ENCODE peak calls at places on chromosomes 2 and 18, in five cellular contexts. One of them, this sample, is unnamed.

GRCh38 chr2:168577885-168578284 is 121.8 kb downstream of the CERS6 start:
- DNase-seq in pancreas: no peak
- DNase-seq in iPS DF 6.9: no peak
- DNase-seq in prostate gland: no peak
- DNase-seq in CD8-positive, alpha-beta memory T cell: no peak
- DNase-seq in this sample: no peak

GRCh38 chr2:234135750-234136221 is 85.3 kb downstream of the SPP2 start:
- DNase-seq in iPS DF 6.9: peak; percentile 74
- DNase-seq in pancreas: peak; percentile 49
- DNase-seq in CD8-positive, alpha-beta memory T cell: peak; percentile 37
- DNase-seq in prostate gland: peak; percentile 43
- DNase-seq in this sample: peak; percentile 82

GRCh38 chr18:54946149-54946581 is 13.1 kb downstream of the CCDC68 start:
- DNase-seq in pancreas: peak; percentile 83
- DNase-seq in prostate gland: no peak
- DNase-seq in CD8-positive, alpha-beta memory T cell: peak; percentile 21
- DNase-seq in iPS DF 6.9: no peak
- DNase-seq in this sample: peak; percentile 8

GRCh38 chr2:203105996-203106395 is 91.3 kb downstream of the NBEAL1 start:
- DNase-seq in CD8-positive, alpha-beta memory T cell: no peak
- DNase-seq in prostate gland: no peak
- DNase-seq in iPS DF 6.9: no peak
- DNase-seq in pancreas: no peak
- DNase-seq in this sample: peak; percentile 24

GRCh38 chr2:142803158-142803557 is 74.3 kb upstream of the KYNU start:
- DNase-seq in iPS DF 6.9: no peak
- DNase-seq in prostate gland: no peak
- DNase-seq in CD8-positive, alpha-beta memory T cell: no peak
- DNase-seq in pancreas: no peak
- DNase-seq in this sample: no peak

GRCh38 chr2:187224989-187225388 is 223.1 kb downstream of the CALCRL start:
- DNase-seq in iPS DF 6.9: peak; percentile 70
- DNase-seq in CD8-positive, alpha-beta memory T cell: no peak
- DNase-seq in prostate gland: no peak
- DNase-seq in pancreas: no peak
- DNase-seq in this sample: no peak

GRCh38 chr2:62423235-62423634 is 82.8 kb downstream of the TMEM17 start:
- DNase-seq in CD8-positive, alpha-beta memory T cell: no peak
- DNase-seq in pancreas: no peak
- DNase-seq in iPS DF 6.9: no peak
- DNase-seq in prostate gland: no peak
- DNase-seq in this sample: no peak

GRCh38 chr2:207830778-207831549 is 61.3 kb upstream of the FZD5 start:
- DNase-seq in prostate gland: no peak
- DNase-seq in pancreas: no peak
- DNase-seq in iPS DF 6.9: no peak
- DNase-seq in CD8-positive, alpha-beta memory T cell: no peak
- DNase-seq in this sample: no peak

GRCh38 chr2:223613017-223613950 is 11.1 kb upstream of the SCG2 start:
- DNase-seq in iPS DF 6.9: peak; percentile 35
- DNase-seq in prostate gland: peak; percentile 64
- DNase-seq in pancreas: peak; percentile 77
- DNase-seq in CD8-positive, alpha-beta memory T cell: no peak
- DNase-seq in this sample: peak; percentile 99

GRCh38 chr18:12008181-12008767 is 27.0 kb downstream of the IMPA2 start:
- DNase-seq in CD8-positive, alpha-beta memory T cell: no peak
- DNase-seq in prostate gland: no peak
- DNase-seq in pancreas: peak; percentile 68
- DNase-seq in iPS DF 6.9: no peak
- DNase-seq in this sample: no peak

GRCh38 chr18:57819671-57820460 is 16.8 kb upstream of the ATP8B1 start:
- DNase-seq in iPS DF 6.9: no peak
- DNase-seq in pancreas: peak; percentile 82
- DNase-seq in CD8-positive, alpha-beta memory T cell: no peak
- DNase-seq in prostate gland: peak; percentile 49
- DNase-seq in this sample: peak; percentile 45

GRCh38 chr18:7020995-7021777 is 96.4 kb downstream of the LAMA1 start:
- DNase-seq in prostate gland: no peak
- DNase-seq in CD8-positive, alpha-beta memory T cell: no peak
- DNase-seq in iPS DF 6.9: peak; percentile 9
- DNase-seq in pancreas: no peak
- DNase-seq in this sample: no peak

GRCh38 chr2:162556996-162557395 is 213.1 kb downstream of the GCA start:
- DNase-seq in prostate gland: no peak
- DNase-seq in CD8-positive, alpha-beta memory T cell: no peak
- DNase-seq in iPS DF 6.9: no peak
- DNase-seq in pancreas: no peak
- DNase-seq in this sample: no peak

GRCh38 chr2:36705326-36706020 is 9.0 kb downstream of the VIT start:
- DNase-seq in pancreas: no peak
- DNase-seq in iPS DF 6.9: no peak
- DNase-seq in CD8-positive, alpha-beta memory T cell: no peak
- DNase-seq in prostate gland: no peak
- DNase-seq in this sample: no peak

GRCh38 chr2:241774419-241775222 is 2.0 kb upstream of the GAL3ST2 start:
- DNase-seq in iPS DF 6.9: no peak
- DNase-seq in pancreas: peak; percentile 9
- DNase-seq in CD8-positive, alpha-beta memory T cell: no peak
- DNase-seq in prostate gland: no peak
- DNase-seq in this sample: peak; percentile 60

GRCh38 chr2:55430536-55430935 is 10.9 kb upstream of the CCDC88A start:
- DNase-seq in CD8-positive, alpha-beta memory T cell: no peak
- DNase-seq in prostate gland: no peak
- DNase-seq in pancreas: no peak
- DNase-seq in iPS DF 6.9: no peak
- DNase-seq in this sample: no peak

GRCh38 chr2:157874278-157874825 is 1.8 kb downstream of the ACVR1 start:
- DNase-seq in prostate gland: no peak
- DNase-seq in iPS DF 6.9: no peak
- DNase-seq in CD8-positive, alpha-beta memory T cell: no peak
- DNase-seq in pancreas: no peak
- DNase-seq in this sample: peak; percentile 10

GRCh38 chr2:42494434-42495233 is 852 bp upstream of the KCNG3 start:
- DNase-seq in CD8-positive, alpha-beta memory T cell: peak; percentile 62
- DNase-seq in iPS DF 6.9: peak; percentile 94
- DNase-seq in pancreas: peak; percentile 51
- DNase-seq in prostate gland: peak; percentile 76
- DNase-seq in this sample: peak; percentile 82

GRCh38 chr18:75408554-75409506 is 18.7 kb downstream of the SMIM21 start:
- DNase-seq in pancreas: no peak
- DNase-seq in CD8-positive, alpha-beta memory T cell: no peak
- DNase-seq in prostate gland: no peak
- DNase-seq in iPS DF 6.9: no peak
- DNase-seq in this sample: no peak

GRCh38 chr2:109060496-109060895 is 68.5 kb upstream of the SH3RF3 start:
- DNase-seq in iPS DF 6.9: no peak
- DNase-seq in prostate gland: no peak
- DNase-seq in pancreas: no peak
- DNase-seq in CD8-positive, alpha-beta memory T cell: no peak
- DNase-seq in this sample: no peak

GRCh38 chr2:109058215-109058614 is 69.2 kb upstream of the EDAR start:
- DNase-seq in iPS DF 6.9: no peak
- DNase-seq in prostate gland: no peak
- DNase-seq in CD8-positive, alpha-beta memory T cell: no peak
- DNase-seq in pancreas: no peak
- DNase-seq in this sample: peak; percentile 58

GRCh38 chr2:109058802-109059201 is 69.8 kb upstream of the EDAR start:
- DNase-seq in CD8-positive, alpha-beta memory T cell: no peak
- DNase-seq in iPS DF 6.9: no peak
- DNase-seq in pancreas: no peak
- DNase-seq in prostate gland: no peak
- DNase-seq in this sample: no peak

GRCh38 chr2:109057686-109058085 is 68.7 kb upstream of the EDAR start:
- DNase-seq in iPS DF 6.9: no peak
- DNase-seq in pancreas: no peak
- DNase-seq in prostate gland: no peak
- DNase-seq in CD8-positive, alpha-beta memory T cell: no peak
- DNase-seq in this sample: no peak

DNA sequence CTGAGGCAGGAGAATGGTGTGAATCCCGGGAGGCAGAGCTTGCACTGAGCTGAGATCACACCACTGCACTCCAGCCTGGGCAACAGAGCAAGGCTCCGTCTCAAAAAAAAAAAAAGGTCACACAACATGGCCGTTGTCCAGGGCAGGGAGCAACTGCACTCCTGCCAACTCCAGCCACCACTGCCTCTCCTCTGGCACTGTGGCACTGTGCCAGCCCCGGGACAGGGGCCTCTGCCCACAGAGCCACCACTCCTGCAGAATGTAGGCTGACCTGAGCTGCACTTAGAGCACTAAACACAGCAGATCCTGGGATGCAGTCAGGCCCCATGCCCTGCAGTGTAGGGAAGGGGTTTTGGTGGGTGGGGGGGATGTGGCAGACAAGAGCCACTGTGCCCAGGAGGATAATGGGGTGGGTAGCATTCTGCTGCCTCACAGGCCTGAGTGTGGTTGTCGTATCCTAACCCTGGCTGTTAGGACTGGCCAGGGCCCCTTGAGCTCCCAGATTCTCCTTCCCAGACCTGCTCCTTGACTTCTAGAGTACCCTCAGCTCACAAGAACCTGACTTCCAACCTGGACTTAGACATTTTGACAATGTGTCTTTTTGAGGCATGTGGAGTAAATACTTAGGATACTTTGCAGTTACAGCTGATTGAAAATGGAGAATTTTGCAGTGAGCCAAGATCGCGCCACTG is 69.4 kb upstream of the SH3RF3 start:
- DNase-seq in CD8-positive, alpha-beta memory T cell: no peak
- DNase-seq in iPS DF 6.9: no peak
- DNase-seq in pancreas: no peak
- DNase-seq in prostate gland: no peak
- DNase-seq in this sample: no peak
- H3K27me3 ChIP-seq in CD8-positive, alpha-beta memory T cell: no peaks in the 10 kb centered on the region
- H3K27me3 ChIP-seq in iPS DF 6.9: peaks cover 1% of the 10 kb centered on the region
- H3K27me3 ChIP-seq in pancreas: no peaks in the 10 kb centered on the region
- H3K27me3 ChIP-seq in prostate gland: no peaks in the 10 kb centered on the region
- H3K27me3 ChIP-seq in this sample: no peaks in the 10 kb centered on the region

GRCh38 chr2:45857848-45858520 is 206.5 kb downstream of the PRKCE start:
- DNase-seq in prostate gland: no peak
- DNase-seq in CD8-positive, alpha-beta memory T cell: no peak
- DNase-seq in pancreas: peak; percentile 68
- DNase-seq in iPS DF 6.9: no peak
- DNase-seq in this sample: no peak
- H3K4me1 ChIP-seq in prostate gland: no peaks in the 10 kb centered on the region
- H3K4me1 ChIP-seq in CD8-positive, alpha-beta memory T cell: peaks cover 26% of the 10 kb centered on the region
- H3K4me1 ChIP-seq in pancreas: no peaks in the 10 kb centered on the region
- H3K4me1 ChIP-seq in iPS DF 6.9: no peaks in the 10 kb centered on the region
- H3K4me1 ChIP-seq in this sample: peaks cover 17% of the 10 kb centered on the region

GRCh38 chr18:59706499-59706898 is 9.3 kb upstream of the CCBE1 start:
- DNase-seq in pancreas: no peak
- DNase-seq in prostate gland: no peak
- DNase-seq in iPS DF 6.9: no peak
- DNase-seq in CD8-positive, alpha-beta memory T cell: no peak
- DNase-seq in this sample: no peak

GRCh38 chr18:59707306-59707705 is 10.1 kb upstream of the CCBE1 start:
- DNase-seq in iPS DF 6.9: no peak
- DNase-seq in CD8-positive, alpha-beta memory T cell: no peak
- DNase-seq in pancreas: no peak
- DNase-seq in prostate gland: no peak
- DNase-seq in this sample: peak; percentile 38

GRCh38 chr18:59712311-59712710 is 15.1 kb upstream of the CCBE1 start:
- DNase-seq in iPS DF 6.9: no peak
- DNase-seq in pancreas: no peak
- DNase-seq in CD8-positive, alpha-beta memory T cell: no peak
- DNase-seq in prostate gland: no peak
- DNase-seq in this sample: no peak

GRCh38 chr18:59705145-59705544 is 7.9 kb upstream of the CCBE1 start:
- DNase-seq in CD8-positive, alpha-beta memory T cell: no peak
- DNase-seq in prostate gland: no peak
- DNase-seq in iPS DF 6.9: no peak
- DNase-seq in pancreas: no peak
- DNase-seq in this sample: no peak

DNA sequence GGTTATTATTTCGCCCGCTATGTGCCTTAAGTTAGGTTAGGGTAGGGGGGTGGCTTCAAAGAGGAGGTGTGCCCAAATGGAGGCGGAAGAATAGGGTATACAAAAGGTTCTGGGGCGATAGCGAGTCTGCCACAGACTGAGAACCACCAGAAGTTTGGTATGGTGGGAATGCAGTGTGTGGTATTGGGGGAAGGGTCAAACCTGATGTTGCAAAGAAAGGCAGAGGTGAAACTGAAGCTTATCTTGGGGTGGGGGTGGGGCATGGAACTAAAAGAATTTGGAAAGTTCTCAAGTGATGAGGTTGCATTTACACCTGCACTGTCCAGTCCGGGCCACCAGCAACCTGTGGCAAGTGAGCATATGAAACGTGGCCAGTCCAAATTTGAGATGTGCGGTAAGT is 11.8 kb upstream of the CCBE1 start:
- DNase-seq in prostate gland: no peak
- DNase-seq in CD8-positive, alpha-beta memory T cell: no peak
- DNase-seq in pancreas: no peak
- DNase-seq in iPS DF 6.9: no peak
- DNase-seq in this sample: no peak
- H3K27me3 ChIP-seq in prostate gland: no peaks in the 10 kb centered on the region
- H3K27me3 ChIP-seq in CD8-positive, alpha-beta memory T cell: no peaks in the 10 kb centered on the region
- H3K27me3 ChIP-seq in pancreas: no peaks in the 10 kb centered on the region
- H3K27me3 ChIP-seq in iPS DF 6.9: no peaks in the 10 kb centered on the region
- H3K27me3 ChIP-seq in this sample: no peaks in the 10 kb centered on the region

GRCh38 chr18:21757833-21758232 is 17.2 kb downstream of the MIB1 start:
- DNase-seq in iPS DF 6.9: no peak
- DNase-seq in pancreas: no peak
- DNase-seq in prostate gland: no peak
- DNase-seq in CD8-positive, alpha-beta memory T cell: no peak
- DNase-seq in this sample: no peak

GRCh38 chr18:21761471-21762115 is 21.0 kb downstream of the MIB1 start:
- DNase-seq in pancreas: no peak
- DNase-seq in CD8-positive, alpha-beta memory T cell: no peak
- DNase-seq in iPS DF 6.9: no peak
- DNase-seq in prostate gland: no peak
- DNase-seq in this sample: no peak

GRCh38 chr18:21763846-21764646 is 23.5 kb downstream of the MIB1 start:
- DNase-seq in pancreas: no peak
- DNase-seq in prostate gland: no peak
- DNase-seq in CD8-positive, alpha-beta memory T cell: no peak
- DNase-seq in iPS DF 6.9: no peak
- DNase-seq in this sample: no peak

GRCh38 chr18:21760321-21760720 is 19.7 kb downstream of the MIB1 start:
- DNase-seq in pancreas: no peak
- DNase-seq in iPS DF 6.9: no peak
- DNase-seq in CD8-positive, alpha-beta memory T cell: no peak
- DNase-seq in prostate gland: no peak
- DNase-seq in this sample: no peak

DNA sequence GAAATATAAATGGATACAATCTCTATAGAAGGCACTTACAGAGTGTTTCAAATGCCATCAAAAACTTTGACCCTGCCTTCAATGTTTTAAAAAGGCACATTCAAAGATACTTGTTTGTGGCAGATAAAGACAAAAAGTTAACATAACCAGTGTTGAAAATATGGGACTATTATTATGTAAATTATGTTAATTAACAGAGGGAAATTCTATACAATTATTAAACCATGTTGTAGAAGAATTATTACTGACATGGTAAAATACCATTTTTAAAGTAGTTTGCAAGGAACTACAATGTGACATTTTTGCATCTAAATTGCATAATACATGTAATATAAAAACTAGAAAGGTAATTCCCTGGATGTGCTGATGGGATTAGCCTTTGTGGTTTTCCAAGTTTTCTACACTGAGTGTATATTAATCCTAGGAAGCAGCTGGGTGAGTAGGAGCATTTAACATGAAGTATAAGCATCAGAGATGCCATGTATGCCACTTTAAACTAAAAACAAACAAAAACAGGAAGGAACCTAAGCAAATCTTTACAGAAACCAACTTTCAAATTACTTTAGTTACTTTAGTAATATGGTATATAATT is 21.7 kb downstream of the MIB1 start:
- DNase-seq in prostate gland: no peak
- DNase-seq in iPS DF 6.9: no peak
- DNase-seq in CD8-positive, alpha-beta memory T cell: no peak
- DNase-seq in pancreas: no peak
- DNase-seq in this sample: no peak
- H3K4me1 ChIP-seq in prostate gland: no peaks in the 10 kb centered on the region
- H3K4me1 ChIP-seq in iPS DF 6.9: peaks cover 1% of the 10 kb centered on the region
- H3K4me1 ChIP-seq in CD8-positive, alpha-beta memory T cell: no peaks in the 10 kb centered on the region
- H3K4me1 ChIP-seq in pancreas: no peaks in the 10 kb centered on the region
- H3K4me1 ChIP-seq in this sample: peaks cover 28% of the 10 kb centered on the region